ENCODE peak calls at places on chromosomes 2 and 18, in seven cellular contexts. Y is progenitor cell of endocrine pancreas; H is H7; X is RWPE1; C is stimulated activated CD8-positive, alpha-beta memory T cell treated with anti-CD3 and anti-CD28 coated beads, Interleukin-15, amount 100 ng/mL, for 24 hours; O is NCI-H1092; Q is AML-193. Z is an unnamed sample.

GRCh38 chr2:107290041-107290440 is 404.1 kb upstream of the ST6GAL2 start:
- DNase-seq in Y (no peak), H (no peak), X (no peak), C (no peak), O (no peak), Q (no peak), Z (no peak)

GRCh38 chr2:47534179-47534919 is 131.4 kb downstream of the MSH2 start:
- DNase-seq in Y (no peak), H (peak), X (peak), C (no peak), O (peak), Q (no peak), Z (no peak)

GRCh38 chr2:214156971-214157370 is 253.9 kb upstream of the VWC2L start:
- DNase-seq in Y (no peak), H (no peak), X (no peak), C (no peak), O (no peak), Q (no peak), Z (no peak)

GRCh38 chr2:239311132-239312040 is 89.4 kb downstream of the HDAC4 start:
- DNase-seq in Y (peak), H (no peak), X (no peak), C (no peak), O (peak), Q (no peak), Z (peak)

GRCh38 chr2:189880429-189880828 is 96.2 kb downstream of the PMS1 start:
- DNase-seq in Y (no peak), H (no peak), X (no peak), C (no peak), O (no peak), Q (no peak), Z (no peak)

GRCh38 chr2:9982248-9982647 is 30.8 kb downstream of the GRHL1 start:
- DNase-seq in Y (no peak), H (no peak), X (no peak), C (no peak), O (no peak), Q (no peak), Z (no peak)

GRCh38 chr2:63050186-63050915 is at the start of gene OTX1:
- DNase-seq in Y (peak), H (peak), X (peak), C (no peak), O (peak), Q (peak), Z (peak)

GRCh38 chr2:160576054-160576499 is 82.5 kb upstream of the RBMS1 start:
- DNase-seq in Y (no peak), H (no peak), X (no peak), C (no peak), O (no peak), Q (no peak), Z (no peak)

GRCh38 chr18:51211552-51211951 is 14.1 kb upstream of the MEX3C start:
- DNase-seq in Y (no peak), H (no peak), X (peak), C (no peak), O (no peak), Q (peak), Z (no peak)

GRCh38 chr2:224345492-224345891 is 56.4 kb downstream of the FAM124B start:
- DNase-seq in Y (no peak), H (no peak), X (no peak), C (no peak), O (no peak), Q (no peak), Z (no peak)

GRCh38 chr2:106638043-106638442 is 150.9 kb downstream of the CD8B2 start:
- DNase-seq in Y (no peak), H (no peak), X (peak), C (no peak), O (no peak), Q (no peak), Z (no peak)

GRCh38 chr2:24493713-24494112 is 2.7 kb downstream of the NCOA1 start:
- DNase-seq in Y (no peak), H (no peak), X (no peak), C (no peak), O (no peak), Q (peak), Z (no peak)

Z was measured in H1.